ENCODE peak calls at places on chromosomes 7 and 10, in nine cellular contexts. F is spleen, S is thyroid gland, Y is Peyer's patch, X is esophagus muscularis mucosa, R is body of pancreas, O is breast epithelium, B is sigmoid colon, C is GM12878. G is an unnamed sample.

GRCh38 chr7:157574120-157574519 is 237.3 kb downstream of the DNAJB6 start:
- DNase-seq in R (no peak), F (peak; percentile 36), X (no peak), B (peak; percentile 4), C (no peak), Y (no peak), S (no peak), O (no peak), G (no peak)

GRCh38 chr10:15370741-15371701 is at the start of gene FAM171A1:
- DNase-seq in Y (no peak), C (no peak), X (no peak), B (peak; percentile 73), F (peak; percentile 82), O (no peak), S (peak; percentile 61), R (peak; percentile 73), G (no peak)

GRCh38 chr7:101916041-101916800 is 98.8 kb downstream of the CUX1 start:
- DNase-seq in F (peak; percentile 33), R (no peak), Y (no peak), S (no peak), X (no peak), C (no peak), B (no peak), O (no peak), G (no peak)

GRCh38 chr10:110993024-110993693 is 73.8 kb downstream of the SHOC2 start:
- DNase-seq in R (no peak), C (peak; percentile 13), X (no peak), S (no peak), Y (no peak), O (no peak), F (no peak), B (no peak), G (no peak)

GRCh38 chr7:86123476-86123875 is 520.2 kb upstream of the GRM3 start:
- DNase-seq in B (no peak), X (no peak), F (no peak), Y (no peak), O (no peak), C (no peak), R (no peak), S (no peak), G (no peak)

GRCh38 chr10:42952358-42952757 is 124.5 kb upstream of the RET start:
- DNase-seq in C (no peak), Y (peak; percentile 13), F (peak; percentile 78), B (peak; percentile 68), S (peak; percentile 61), X (peak; percentile 55), R (peak; percentile 64), O (peak; percentile 64), G (peak; percentile 85)

GRCh38 chr10:95542761-95543160 is 18.4 kb downstream of the SORBS1 start:
- DNase-seq in C (no peak), F (no peak), O (no peak), B (no peak), S (no peak), X (no peak), R (no peak), Y (no peak), G (no peak)

GRCh38 chr7:503575-504111 is 16.0 kb downstream of the PDGFA start:
- DNase-seq in F (peak; percentile 66), Y (no peak), O (no peak), S (no peak), R (peak; percentile 98), B (peak; percentile 78), X (no peak), C (no peak), G (no peak)

GRCh38 chr7:33237034-33237433 is 107.7 kb downstream of the BBS9 start:
- DNase-seq in B (no peak), R (no peak), X (no peak), F (no peak), C (no peak), O (no peak), S (no peak), Y (no peak), G (no peak)

GRCh38 chr7:80851896-80852476 is 66.9 kb downstream of the SEMA3C start:
- DNase-seq in B (no peak), O (no peak), Y (no peak), F (no peak), C (no peak), R (no peak), X (no peak), S (no peak), G (no peak)

GRCh38 chr10:102645741-102646609 is 1.7 kb downstream of the TRIM8 start:
- DNase-seq in X (peak; percentile 97), C (peak; percentile 69), B (peak; percentile 97), O (peak; percentile 82), F (peak; percentile 95), S (peak; percentile 92), R (peak; percentile 79), Y (peak; percentile 80), G (peak; percentile 98)

GRCh38 chr10:75712241-75712880 is 280.9 kb downstream of the LRMDA start:
- DNase-seq in X (peak; percentile 72), S (no peak), O (no peak), Y (no peak), C (no peak), R (peak; percentile 10), B (no peak), F (no peak), G (no peak)

GRCh38 chr7:19051767-19052375 is 65.6 kb downstream of the TWIST1 start:
- DNase-seq in B (no peak), R (peak; percentile 50), S (no peak), F (no peak), Y (peak; percentile 31), O (no peak), X (no peak), C (no peak), G (no peak)

GRCh38 chr10:12241810-12242529 is 46.0 kb downstream of the CDC123 start:
- DNase-seq in Y (no peak), S (no peak), O (no peak), R (no peak), X (no peak), B (no peak), C (peak; percentile 41), F (no peak), G (no peak)

GRCh38 chr7:140639366-140640053 is 1.1 kb downstream of the DENND2A start:
- DNase-seq in S (no peak), C (no peak), R (no peak), X (no peak), B (peak; percentile 82), F (peak; percentile 62), O (no peak), Y (no peak), G (no peak)

GRCh38 chr10:117944676-117945447 is 101.9 kb downstream of the RAB11FIP2 start:
- DNase-seq in C (no peak), F (no peak), R (no peak), O (no peak), B (no peak), X (no peak), S (no peak), Y (no peak), G (no peak)

GRCh38 chr10:70268376-70268775 is 15.4 kb downstream of the NPFFR1 start:
- DNase-seq in R (no peak), B (no peak), O (no peak), C (no peak), F (no peak), Y (no peak), X (no peak), S (no peak), G (no peak)

GRCh38 chr10:70266056-70266455 is 17.7 kb downstream of the NPFFR1 start:
- DNase-seq in O (no peak), C (no peak), X (no peak), B (no peak), S (no peak), F (no peak), Y (no peak), R (no peak), G (no peak)

GRCh38 chr10:70267161-70267933 is 16.5 kb downstream of the NPFFR1 start:
- DNase-seq in S (no peak), O (no peak), Y (no peak), F (no peak), C (no peak), B (no peak), X (no peak), R (peak; percentile 32), G (no peak)

GRCh38 chr10:70266701-70267100 is 17.1 kb downstream of the NPFFR1 start:
- DNase-seq in C (no peak), Y (no peak), F (no peak), B (no peak), O (no peak), R (no peak), S (no peak), X (no peak), G (no peak)

GRCh38 chr10:70265032-70265689 is 18.6 kb downstream of the NPFFR1 start:
- DNase-seq in R (peak; percentile 49), C (no peak), X (no peak), Y (no peak), S (peak; percentile 40), B (no peak), F (no peak), O (no peak), G (no peak)
- TF ChIP-seq CTCF in R (peak; percentile 34), C (peak; percentile 46), X (no peak), Y (no peak), S (no peak), B (no peak), F (no peak), O (no peak), G (no peak)

GRCh38 chr7:25619963-25620799 is 391.9 kb upstream of the NPVF start:
- DNase-seq in C (no peak), F (no peak), O (no peak), X (peak; percentile 91), B (no peak), R (peak; percentile 18), S (peak; percentile 8), Y (peak; percentile 68), G (no peak)
- TF ChIP-seq POLR2A in C (no peak), F (no peak), O (no peak), X (no peak), B (no peak), R (no peak), S (peak; percentile 6), Y (no peak), G (no peak)

GRCh38 chr10:114801411-114801813 is 20.2 kb upstream of the FHIP2A start:
- DNase-seq in R (no peak), X (no peak), Y (no peak), C (no peak), F (no peak), O (no peak), S (no peak), B (no peak), G (no peak)
- TF ChIP-seq CTCF in R (no peak), X (no peak), Y (no peak), C (no peak), F (no peak), O (no peak), S (no peak), B (no peak), G (no peak)

DNA sequence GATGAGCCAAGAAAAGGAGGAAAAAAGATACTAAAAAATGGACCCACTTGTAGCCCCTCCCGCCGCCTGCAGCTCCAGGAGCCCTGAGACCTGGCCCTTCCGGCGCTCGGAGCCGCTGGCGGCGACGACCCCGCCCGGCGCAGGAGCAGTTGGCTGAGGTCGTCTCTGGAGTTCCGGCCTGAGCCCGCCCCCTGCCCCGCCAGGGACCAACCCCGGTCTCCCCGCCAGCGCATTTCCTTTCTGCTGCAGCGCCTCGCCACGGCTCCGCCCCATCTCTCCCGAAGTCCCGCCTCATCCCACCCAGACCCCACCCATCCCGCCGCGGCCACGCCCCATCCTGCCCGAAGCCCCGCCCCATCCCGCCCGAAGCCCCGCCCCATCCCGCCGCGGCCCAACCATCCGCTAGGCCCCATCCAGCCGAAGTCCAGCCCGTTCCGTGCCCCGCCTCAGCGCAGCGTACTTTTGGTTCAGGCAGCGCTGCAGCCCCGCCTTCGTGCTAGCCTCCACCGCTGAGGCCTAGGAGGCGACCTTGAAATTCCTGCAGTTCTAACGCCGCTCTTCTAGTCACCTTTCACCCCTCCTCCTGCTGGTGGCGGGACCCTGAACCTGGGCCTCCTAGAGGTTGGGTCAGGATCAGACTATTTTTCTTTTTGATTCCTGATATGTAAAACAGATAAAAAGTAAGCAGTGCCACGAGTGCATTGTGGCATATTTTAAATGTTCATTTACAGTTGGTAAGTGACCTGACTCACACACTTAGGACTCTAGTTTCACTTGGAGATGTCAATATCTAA is at the start of gene STN1:
- DNase-seq in B (peak; percentile 99), X (peak; percentile 98), O (peak; percentile 97), Y (peak; percentile 95), F (peak; percentile 100), R (peak; percentile 98), S (peak; percentile 98), C (peak; percentile 77), G (peak; percentile 98)
- TF ChIP-seq POLR2A in B (peak; percentile 96), X (peak; percentile 95), O (peak; percentile 85), Y (peak; percentile 99), F (peak; percentile 84), R (peak; percentile 99), S (peak; percentile 90), C (peak; percentile 85), G (peak; percentile 91)